ENCODE peak calls at places on chromosomes 7 and 10, in six cellular contexts. One of them, this sample, is unnamed.

GRCh38 chr7:158747408-158747807 is 42.8 kb upstream of the NCAPG2 start:
- DNase-seq in left lung: no peak
- DNase-seq in heart left ventricle: no peak
- DNase-seq in fibroblast of the aortic adventitia: no peak
- DNase-seq in Panc1: no peak
- DNase-seq in BJ: no peak
- DNase-seq in this sample: no peak

GRCh38 chr7:70152313-70152712 is 554.0 kb downstream of the AUTS2 start:
- DNase-seq in left lung: no peak
- DNase-seq in heart left ventricle: no peak
- DNase-seq in fibroblast of the aortic adventitia: no peak
- DNase-seq in Panc1: no peak
- DNase-seq in BJ: no peak
- DNase-seq in this sample: no peak

GRCh38 chr10:45547966-45548513 is 124.5 kb downstream of the ZFAND4 start:
- DNase-seq in left lung: no peak
- DNase-seq in heart left ventricle: no peak
- DNase-seq in fibroblast of the aortic adventitia: no peak
- DNase-seq in Panc1: no peak
- DNase-seq in BJ: no peak
- DNase-seq in this sample: no peak

GRCh38 chr7:12199363-12199762 is 11.7 kb upstream of the TMEM106B start:
- DNase-seq in left lung: no peak
- DNase-seq in heart left ventricle: no peak
- DNase-seq in fibroblast of the aortic adventitia: peak
- DNase-seq in Panc1: no peak
- DNase-seq in BJ: no peak
- DNase-seq in this sample: no peak

GRCh38 chr10:75230600-75231038 is 5.1 kb downstream of the COMTD1 start:
- DNase-seq in left lung: peak
- DNase-seq in heart left ventricle: peak
- DNase-seq in fibroblast of the aortic adventitia: peak
- DNase-seq in Panc1: no peak
- DNase-seq in BJ: peak
- DNase-seq in this sample: peak

GRCh38 chr7:114842551-114843065 is 79.3 kb upstream of the MDFIC start:
- DNase-seq in left lung: no peak
- DNase-seq in heart left ventricle: no peak
- DNase-seq in fibroblast of the aortic adventitia: no peak
- DNase-seq in Panc1: no peak
- DNase-seq in BJ: no peak
- DNase-seq in this sample: no peak

GRCh38 chr10:132142396-132143161 is 44.2 kb upstream of the DPYSL4 start:
- DNase-seq in left lung: peak
- DNase-seq in heart left ventricle: no peak
- DNase-seq in fibroblast of the aortic adventitia: no peak
- DNase-seq in Panc1: no peak
- DNase-seq in BJ: no peak
- DNase-seq in this sample: no peak

GRCh38 chr7:156932006-156932405 is 17.5 kb upstream of the NOM1 start:
- DNase-seq in left lung: no peak
- DNase-seq in heart left ventricle: peak
- DNase-seq in fibroblast of the aortic adventitia: peak
- DNase-seq in Panc1: no peak
- DNase-seq in BJ: no peak
- DNase-seq in this sample: no peak

GRCh38 chr7:143300959-143301617 is 12.9 kb downstream of the CASP2 start:
- DNase-seq in left lung: no peak
- DNase-seq in heart left ventricle: no peak
- DNase-seq in fibroblast of the aortic adventitia: no peak
- DNase-seq in Panc1: no peak
- DNase-seq in BJ: no peak
- DNase-seq in this sample: peak

GRCh38 chr10:86481761-86482160 is 39.8 kb downstream of the WAPL start:
- DNase-seq in left lung: no peak
- DNase-seq in heart left ventricle: no peak
- DNase-seq in fibroblast of the aortic adventitia: no peak
- DNase-seq in Panc1: no peak
- DNase-seq in BJ: no peak
- DNase-seq in this sample: no peak

GRCh38 chr7:80740778-80741545 is 102.5 kb downstream of the CD36 start:
- DNase-seq in left lung: no peak
- DNase-seq in heart left ventricle: no peak
- DNase-seq in fibroblast of the aortic adventitia: peak
- DNase-seq in Panc1: no peak
- DNase-seq in BJ: peak
- DNase-seq in this sample: peak

GRCh38 chr10:44860811-44861751 is 50.1 kb upstream of the TMEM72 start:
- DNase-seq in left lung: no peak
- DNase-seq in heart left ventricle: no peak
- DNase-seq in fibroblast of the aortic adventitia: peak
- DNase-seq in Panc1: no peak
- DNase-seq in BJ: peak
- DNase-seq in this sample: peak

GRCh38 chr10:73044378-73045285 is 52.0 kb downstream of the P4HA1 start:
- DNase-seq in left lung: no peak
- DNase-seq in heart left ventricle: no peak
- DNase-seq in fibroblast of the aortic adventitia: peak
- DNase-seq in Panc1: peak
- DNase-seq in BJ: peak
- DNase-seq in this sample: peak

GRCh38 chr7:137992738-137993394 is 9.0 kb downstream of the CREB3L2 start:
- DNase-seq in left lung: no peak
- DNase-seq in heart left ventricle: peak
- DNase-seq in fibroblast of the aortic adventitia: peak
- DNase-seq in Panc1: no peak
- DNase-seq in BJ: peak
- DNase-seq in this sample: peak

GRCh38 chr7:115008465-115009114 is 86.7 kb downstream of the MDFIC start:
- DNase-seq in left lung: no peak
- DNase-seq in heart left ventricle: peak
- DNase-seq in fibroblast of the aortic adventitia: peak
- DNase-seq in Panc1: no peak
- DNase-seq in BJ: no peak
- DNase-seq in this sample: no peak

GRCh38 chr10:79242620-79243152 is 104.6 kb upstream of the PPIF start:
- DNase-seq in left lung: peak
- DNase-seq in heart left ventricle: peak
- DNase-seq in fibroblast of the aortic adventitia: peak
- DNase-seq in Panc1: no peak
- DNase-seq in BJ: no peak
- DNase-seq in this sample: peak

GRCh38 chr7:30465342-30466170 is 13.0 kb downstream of the NOD1 start:
- DNase-seq in left lung: no peak
- DNase-seq in heart left ventricle: no peak
- DNase-seq in fibroblast of the aortic adventitia: no peak
- DNase-seq in Panc1: no peak
- DNase-seq in BJ: no peak
- DNase-seq in this sample: no peak

GRCh38 chr7:116173051-116174028 is 37.0 kb upstream of the TES start:
- DNase-seq in left lung: no peak
- DNase-seq in heart left ventricle: no peak
- DNase-seq in fibroblast of the aortic adventitia: peak
- DNase-seq in Panc1: peak
- DNase-seq in BJ: no peak
- DNase-seq in this sample: peak

GRCh38 chr10:107118866-107119265 is 45.6 kb downstream of the SORCS1 start:
- DNase-seq in left lung: no peak
- DNase-seq in heart left ventricle: no peak
- DNase-seq in fibroblast of the aortic adventitia: no peak
- DNase-seq in Panc1: no peak
- DNase-seq in BJ: no peak
- DNase-seq in this sample: no peak

GRCh38 chr7:148142660-148143248 is 447.8 kb upstream of the C7orf33 start:
- DNase-seq in left lung: no peak
- DNase-seq in heart left ventricle: no peak
- DNase-seq in fibroblast of the aortic adventitia: peak
- DNase-seq in Panc1: peak
- DNase-seq in BJ: no peak
- DNase-seq in this sample: peak

GRCh38 chr10:87635498-87636312 is 24.0 kb upstream of the PAPSS2 start:
- DNase-seq in left lung: no peak
- DNase-seq in heart left ventricle: no peak
- DNase-seq in fibroblast of the aortic adventitia: peak
- DNase-seq in Panc1: no peak
- DNase-seq in BJ: peak
- DNase-seq in this sample: peak

GRCh38 chr10:85741626-85742300 is 624.8 kb downstream of the GRID1 start:
- DNase-seq in left lung: no peak
- DNase-seq in heart left ventricle: no peak
- DNase-seq in fibroblast of the aortic adventitia: no peak
- DNase-seq in Panc1: peak
- DNase-seq in BJ: no peak
- DNase-seq in this sample: no peak

GRCh38 chr10:43957267-43958070 is 308.8 kb upstream of the ZNF32 start:
- DNase-seq in left lung: no peak
- DNase-seq in heart left ventricle: no peak
- DNase-seq in fibroblast of the aortic adventitia: no peak
- DNase-seq in Panc1: no peak
- DNase-seq in BJ: no peak
- DNase-seq in this sample: no peak

DNA sequence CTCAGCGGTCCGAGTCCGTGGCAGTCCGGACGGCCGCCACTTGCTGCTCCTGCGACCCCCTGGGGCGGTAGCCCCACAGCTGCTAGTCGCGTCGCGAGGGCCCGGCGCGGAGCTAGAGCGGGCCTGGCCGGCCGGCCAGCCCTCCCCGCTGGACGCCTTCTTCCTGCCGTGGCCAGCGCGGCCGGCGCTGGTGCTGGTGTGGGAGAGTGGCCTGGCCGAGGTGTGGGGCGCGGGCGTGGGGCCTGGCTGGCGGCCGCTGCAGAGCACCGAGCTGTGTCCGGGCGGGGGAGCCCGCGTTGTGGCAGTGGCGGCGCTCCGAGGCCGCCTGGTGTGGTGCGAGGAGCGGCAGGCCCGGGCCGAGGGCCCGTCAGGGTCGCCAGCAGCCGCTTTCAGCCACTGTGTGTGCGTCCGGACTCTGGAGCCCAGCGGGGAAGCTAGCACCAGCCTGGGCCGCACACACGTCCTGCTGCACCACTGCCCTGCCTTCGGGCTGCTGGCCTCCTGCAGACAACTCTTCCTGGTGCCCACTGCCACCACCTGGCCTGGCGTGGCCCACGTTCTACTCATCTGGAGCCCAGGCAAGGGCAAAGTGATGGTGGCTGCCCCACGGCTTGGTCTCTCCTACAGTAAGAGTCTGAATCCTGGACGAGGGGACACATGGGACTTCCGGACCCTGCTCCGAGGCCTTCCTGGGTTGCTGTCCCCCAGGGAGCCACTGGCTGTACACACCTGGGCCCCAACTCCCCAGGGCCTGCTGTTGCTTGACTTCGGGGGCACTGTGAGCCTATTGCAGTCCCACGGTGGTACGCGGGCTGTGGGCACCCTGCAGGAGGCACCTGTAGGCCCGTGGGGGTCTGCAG is 642 bp downstream of the HPS6 start:
- DNase-seq in left lung: peak
- DNase-seq in heart left ventricle: peak
- DNase-seq in fibroblast of the aortic adventitia: no peak
- DNase-seq in Panc1: no peak
- DNase-seq in BJ: no peak
- DNase-seq in this sample: peak
- TF ChIP-seq CTCF in left lung: no peak
- TF ChIP-seq CTCF in heart left ventricle: no peak
- TF ChIP-seq CTCF in fibroblast of the aortic adventitia: no peak
- TF ChIP-seq CTCF in Panc1: no peak
- TF ChIP-seq CTCF in BJ: no peak
- TF ChIP-seq CTCF in this sample: no peak

DNA sequence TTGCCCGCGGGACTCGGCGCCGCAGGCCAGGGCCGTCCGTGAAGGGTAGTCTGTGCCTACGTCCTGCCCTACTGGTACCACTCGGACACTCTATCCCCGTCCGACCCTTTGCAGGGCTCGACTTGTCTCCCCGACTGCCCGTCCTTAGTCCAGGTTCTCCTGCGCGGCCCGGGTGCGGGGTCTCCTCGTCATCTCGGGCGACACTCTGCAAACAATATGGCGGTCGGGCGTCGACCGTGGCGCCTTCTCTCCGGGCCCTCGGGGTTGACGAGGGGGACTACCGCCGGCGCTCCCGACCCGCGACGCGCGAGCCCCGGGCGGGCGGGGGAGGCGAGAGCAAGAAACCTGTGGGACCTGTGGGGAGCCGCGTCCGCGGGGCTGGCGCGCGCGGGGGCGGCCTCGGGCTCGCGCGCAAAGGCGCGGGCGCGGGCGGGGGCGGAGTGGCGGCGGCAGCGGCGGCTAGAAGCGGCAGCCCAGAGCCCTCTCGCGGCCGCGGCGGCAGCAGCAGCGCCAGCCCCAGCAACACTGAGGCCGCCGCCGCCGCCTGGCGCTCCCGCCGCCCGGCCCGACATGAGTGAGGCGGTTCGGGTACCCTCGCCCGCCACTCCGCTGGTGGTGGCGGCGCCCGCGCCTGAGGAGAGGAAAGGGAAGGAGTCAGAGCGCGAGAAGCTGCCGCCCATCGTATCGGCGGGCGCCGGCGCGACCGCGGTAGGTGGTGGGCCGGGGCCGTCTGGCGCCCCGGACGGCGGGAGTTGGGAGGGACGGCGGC is at the start of gene HECTD2:
- DNase-seq in left lung: peak
- DNase-seq in heart left ventricle: peak
- DNase-seq in fibroblast of the aortic adventitia: peak
- DNase-seq in Panc1: peak
- DNase-seq in BJ: no peak
- DNase-seq in this sample: peak
- TF ChIP-seq CTCF in left lung: peak
- TF ChIP-seq CTCF in heart left ventricle: peak
- TF ChIP-seq CTCF in fibroblast of the aortic adventitia: peak
- TF ChIP-seq CTCF in Panc1: peak
- TF ChIP-seq CTCF in BJ: no peak
- TF ChIP-seq CTCF in this sample: peak

DNA sequence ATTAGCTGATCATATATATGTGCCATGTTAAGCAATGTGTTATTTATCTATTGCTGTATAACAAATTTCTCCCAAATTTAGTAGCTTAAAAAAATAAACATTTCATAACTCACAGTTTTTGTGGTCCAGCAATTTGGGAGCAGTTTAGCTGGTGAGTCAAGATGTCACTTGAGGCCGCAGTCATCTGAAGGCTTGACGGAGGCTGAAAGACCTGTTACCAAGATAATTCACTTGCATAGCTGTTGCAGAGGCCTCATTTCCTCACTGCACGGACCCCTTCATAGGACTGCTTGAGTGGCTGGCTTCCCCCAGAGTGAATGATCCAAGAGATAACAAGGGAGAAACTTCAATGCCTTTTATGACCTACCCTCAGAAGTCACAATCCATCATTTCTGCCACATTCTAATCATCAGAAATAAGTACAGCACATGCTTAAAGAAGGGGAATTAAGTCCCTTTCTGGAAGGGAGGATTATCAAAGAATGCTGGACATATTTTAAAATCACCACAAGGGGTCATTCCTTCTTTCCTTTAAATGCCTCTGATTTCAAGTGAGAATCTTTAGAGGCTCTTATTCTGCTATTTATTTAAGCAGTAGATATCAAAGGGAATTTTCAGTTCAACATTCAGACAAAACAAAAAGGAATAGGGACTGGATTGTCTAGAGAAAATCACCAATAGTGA is 10.5 kb upstream of the SRPK2 start:
- DNase-seq in left lung: no peak
- DNase-seq in heart left ventricle: no peak
- DNase-seq in fibroblast of the aortic adventitia: peak
- DNase-seq in Panc1: no peak
- DNase-seq in BJ: no peak
- DNase-seq in this sample: peak
- TF ChIP-seq CTCF in left lung: no peak
- TF ChIP-seq CTCF in heart left ventricle: no peak
- TF ChIP-seq CTCF in fibroblast of the aortic adventitia: peak
- TF ChIP-seq CTCF in Panc1: no peak
- TF ChIP-seq CTCF in BJ: peak
- TF ChIP-seq CTCF in this sample: peak

GRCh38 chr7:140810830-140811556 is 113.7 kb downstream of the BRAF start:
- DNase-seq in left lung: no peak
- DNase-seq in heart left ventricle: peak
- DNase-seq in fibroblast of the aortic adventitia: peak
- DNase-seq in Panc1: peak
- DNase-seq in BJ: peak
- DNase-seq in this sample: peak
- TF ChIP-seq CTCF in left lung: peak
- TF ChIP-seq CTCF in heart left ventricle: peak
- TF ChIP-seq CTCF in fibroblast of the aortic adventitia: peak
- TF ChIP-seq CTCF in Panc1: peak
- TF ChIP-seq CTCF in BJ: peak
- TF ChIP-seq CTCF in this sample: peak